ENCODE peak calls at places on chromosomes 16 and 17, in four cellular contexts. V, W, G and R are unnamed samples.

GRCh38 chr17:9053406-9053805 is 32.1 kb downstream of the NTN1 start:
- DNase-seq in V (no peak), G (no peak), W (no peak), R (no peak)

GRCh38 chr17:67772679-67773078 is 52.6 kb upstream of the BPTF start:
- DNase-seq in W (no peak), V (no peak), G (no peak), R (no peak)

GRCh38 chr16:49528564-49529150 is 155.1 kb downstream of the C16orf78 start:
- DNase-seq in W (no peak), V (no peak), G (no peak), R (no peak)

GRCh38 chr17:45648642-45649041 is 135.5 kb upstream of the CRHR1 start:
- DNase-seq in G (no peak), W (peak), V (no peak), R (no peak)

GRCh38 chr16:57699899-57700298 is 5.3 kb downstream of the DRC7 start:
- DNase-seq in W (no peak), V (no peak), G (no peak), R (no peak)

GRCh38 chr17:48160177-48160967 is 52.8 kb downstream of the SNX11 start:
- DNase-seq in G (no peak), W (peak), V (no peak), R (no peak)

GRCh38 chr17:17235212-17236174 is 1.5 kb downstream of the FLCN start:
- DNase-seq in V (peak), W (no peak), G (peak), R (peak)

GRCh38 chr16:82605863-82606620 is 20.7 kb upstream of the CDH13 start:
- DNase-seq in G (no peak), W (peak), V (no peak), R (no peak)

GRCh38 chr17:57810740-57811632 is 38.9 kb downstream of the MRPS23 start:
- DNase-seq in W (no peak), V (peak), G (peak), R (peak)

GRCh38 chr17:6427284-6427781 is 7.6 kb downstream of the AIPL1 start:
- DNase-seq in G (peak), W (no peak), V (peak), R (peak)

GRCh38 chr17:43560461-43561427 is 14.6 kb upstream of the ETV4 start:
- DNase-seq in G (no peak), V (no peak), W (no peak), R (no peak)

GRCh38 chr17:4815043-4815675 is 8.2 kb downstream of the PLD2 start:
- DNase-seq in W (peak), V (no peak), G (no peak), R (no peak)

GRCh38 chr17:57995076-57995956 is 7.3 kb upstream of the VEZF1 start:
- DNase-seq in W (peak), G (peak), V (peak), R (peak)

GRCh38 chr16:80931985-80932720 is 74.5 kb downstream of the CMC2 start:
- DNase-seq in W (peak), V (peak), G (peak), R (peak)

GRCh38 chr17:50603340-50603739 is 31.3 kb upstream of the ABCC3 start:
- DNase-seq in G (no peak), V (no peak), W (peak), R (no peak)

GRCh38 chr16:85243312-85243711 is 131.0 kb upstream of the CIBAR2 start:
- DNase-seq in W (no peak), G (no peak), V (no peak), R (no peak)

GRCh38 chr17:76751416-76751993 is 13.6 kb downstream of the MFSD11 start:
- DNase-seq in V (no peak), G (no peak), W (no peak), R (no peak)
- H3K4me3 ChIP-seq in V (no peak), G (no peak), W (no peak), R (no peak)

GRCh38 chr16:15642557-15643452 is at the start of gene MARF1:
- DNase-seq in V (peak), G (peak), W (peak), R (peak)
- TF ChIP-seq CTCF in V (peak), G (peak), W (peak), R (peak)

GRCh38 chr17:41678907-41679739 is 9.6 kb upstream of the EIF1 start:
- DNase-seq in G (peak), W (no peak), V (peak), R (peak)
- H3K4me3 ChIP-seq in G (peak), W (no peak), V (peak), R (peak)

GRCh38 chr17:73657473-73658116 is 13.3 kb upstream of the SDK2 start:
- DNase-seq in G (no peak), V (peak), W (peak), R (no peak)
- TF ChIP-seq CTCF in G (peak), V (peak), W (peak), R (peak)

GRCh38 chr17:74429604-74430384 is 2.1 kb upstream of the GPRC5C start:
- DNase-seq in W (peak), G (no peak), V (no peak), R (no peak)
- H3K4me3 ChIP-seq in W (peak), G (no peak), V (no peak), R (no peak)

DNA sequence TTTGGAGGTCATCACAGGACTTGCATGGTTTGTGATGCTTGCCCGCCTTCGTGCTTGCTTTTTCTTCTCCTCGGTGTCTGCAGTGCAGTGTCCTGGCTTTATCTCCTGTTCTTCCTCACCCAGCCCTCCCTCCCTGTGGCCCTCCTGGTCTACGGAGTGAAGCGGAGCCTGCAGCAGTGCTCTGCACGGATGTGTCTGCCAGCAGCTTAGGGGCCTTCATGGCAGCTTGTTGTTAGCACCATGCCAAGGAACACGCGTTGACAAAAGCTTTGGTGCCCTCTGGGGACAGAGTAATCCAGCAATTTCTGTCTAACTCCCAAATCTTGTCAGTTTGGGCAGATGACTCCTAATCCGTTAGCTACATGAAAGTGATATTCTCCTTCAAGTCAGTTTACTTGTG is 9.9 kb downstream of the DHODH start:
- DNase-seq in G (no peak), V (no peak), W (no peak), R (no peak)
- TF ChIP-seq CTCF in G (no peak), V (no peak), W (no peak), R (no peak)

GRCh38 chr17:79741751-79742588 is 11.2 kb downstream of the ENPP7 start:
- DNase-seq in V (peak), G (peak), W (peak), R (peak)
- H3K4me3 ChIP-seq in V (no peak), G (no peak), W (peak), R (no peak)